ENCODE peak calls at places on chromosomes 1 and 21, in seven cellular contexts. Y is HFFc6, F is transverse colon, G is nephron progenitor cell, E is cardiac muscle cell, S is HFF-Myc, A is fibroblast of pulmonary artery. V is an unnamed sample.

GRCh38 chr1:43059640-43060574 is 101.2 kb upstream of the SLC2A1 start:
- DNase-seq in Y (no peak), F (no peak), G (no peak), E (no peak), S (no peak), A (no peak), V (no peak)

GRCh38 chr1:231844986-231845502 is 218.5 kb downstream of the DISC1 start:
- DNase-seq in Y (no peak), F (no peak), G (no peak), E (no peak), S (no peak), A (no peak), V (no peak)

GRCh38 chr21:33434770-33435360 is 31.7 kb downstream of the IFNGR2 start:
- DNase-seq in Y (peak), F (no peak), G (no peak), E (no peak), S (peak), A (peak), V (peak)

GRCh38 chr1:163170975-163171676 is 31.6 kb downstream of the RGS5 start:
- DNase-seq in Y (peak), F (no peak), G (no peak), E (no peak), S (peak), A (peak), V (no peak)

GRCh38 chr21:28016571-28016970 is 976.1 kb downstream of the LTN1 start:
- DNase-seq in Y (no peak), F (no peak), G (no peak), E (no peak), S (no peak), A (no peak), V (no peak)

GRCh38 chr1:184757891-184758290 is 3.2 kb upstream of the EDEM3 start:
- DNase-seq in Y (no peak), F (no peak), G (no peak), E (no peak), S (no peak), A (no peak), V (no peak)

GRCh38 chr1:193111641-193112090 is 6.5 kb upstream of the GLRX2 start:
- DNase-seq in Y (peak), F (peak), G (peak), E (peak), S (peak), A (peak), V (peak)

GRCh38 chr1:115810609-115811008 is 30.3 kb downstream of the NHLH2 start:
- DNase-seq in Y (no peak), F (no peak), G (no peak), E (no peak), S (no peak), A (no peak), V (no peak)

GRCh38 chr21:37915516-37915915 is 741 bp downstream of the KCNJ6 start:
- DNase-seq in Y (no peak), F (no peak), G (peak), E (peak), S (no peak), A (no peak), V (no peak)

GRCh38 chr21:46532080-46532479 is 72.8 kb downstream of the S100B start:
- DNase-seq in Y (no peak), F (no peak), G (no peak), E (no peak), S (no peak), A (no peak), V (no peak)

GRCh38 chr1:155322571-155322952 is 1.9 kb downstream of the RUSC1 start:
- DNase-seq in Y (peak), F (no peak), G (peak), E (peak), S (no peak), A (peak), V (no peak)

GRCh38 chr1:102186541-102186940 is 189.8 kb upstream of the OLFM3 start:
- DNase-seq in Y (no peak), F (no peak), G (no peak), E (no peak), S (no peak), A (no peak), V (no peak)

GRCh38 chr1:115706774-115707425 is 61.6 kb downstream of the CASQ2 start:
- DNase-seq in Y (peak), F (no peak), G (no peak), E (peak), S (no peak), A (peak), V (peak)

GRCh38 chr1:94597701-94598100 is 56.1 kb upstream of the F3 start:
- DNase-seq in Y (peak), F (no peak), G (no peak), E (no peak), S (no peak), A (peak), V (no peak)

GRCh38 chr1:182069028-182069466 is 7.5 kb upstream of the ZNF648 start:
- DNase-seq in Y (peak), F (peak), G (peak), E (peak), S (no peak), A (peak), V (no peak)

GRCh38 chr1:182575540-182576149 is 13.4 kb downstream of the RNASEL start:
- DNase-seq in Y (peak), F (no peak), G (no peak), E (no peak), S (no peak), A (peak), V (peak)

GRCh38 chr1:219271914-219272545 is 98.4 kb downstream of the LYPLAL1 start:
- DNase-seq in Y (no peak), F (no peak), G (no peak), E (no peak), S (no peak), A (no peak), V (no peak)

GRCh38 chr1:232678185-232678886 is 48.4 kb upstream of the SIPA1L2 start:
- DNase-seq in Y (no peak), F (peak), G (no peak), E (no peak), S (peak), A (no peak), V (no peak)

GRCh38 chr1:45050931-45051748 is 39.1 kb downstream of the UROD start:
- DNase-seq in Y (no peak), F (no peak), G (no peak), E (no peak), S (no peak), A (no peak), V (no peak)

GRCh38 chr1:78078358-78078757 is 32.6 kb downstream of the GIPC2 start:
- DNase-seq in Y (no peak), F (no peak), G (no peak), E (no peak), S (no peak), A (peak), V (no peak)

GRCh38 chr1:78304766-78305165 is 186.0 kb upstream of the PTGFR start:
- DNase-seq in Y (no peak), F (no peak), G (no peak), E (no peak), S (no peak), A (peak), V (no peak)

GRCh38 chr1:101820080-101820479 is 176.6 kb downstream of the OLFM3 start:
- DNase-seq in Y (peak), F (no peak), G (no peak), E (peak), S (no peak), A (peak), V (no peak)

GRCh38 chr1:23392125-23392855 is 22.7 kb upstream of the ZNF436 start:
- DNase-seq in Y (no peak), F (no peak), G (no peak), E (no peak), S (no peak), A (no peak), V (no peak)

GRCh38 chr1:10765734-10766478 is 30.5 kb downstream of the CASZ1 start:
- DNase-seq in Y (no peak), F (peak), G (no peak), E (no peak), S (no peak), A (no peak), V (no peak)

GRCh38 chr1:116115476-116115875 is 4.3 kb downstream of the MAB21L3 start:
- DNase-seq in Y (peak), F (no peak), G (no peak), E (no peak), S (no peak), A (peak), V (peak)

GRCh38 chr1:55870076-55870475 is 654.9 kb upstream of the USP24 start:
- DNase-seq in Y (no peak), F (no peak), G (no peak), E (no peak), S (no peak), A (no peak), V (no peak)

GRCh38 chr1:160680399-160680798 is 31.2 kb downstream of the CD48 start:
- DNase-seq in Y (no peak), F (no peak), G (no peak), E (no peak), S (no peak), A (no peak), V (no peak)

GRCh38 chr1:203304919-203305808 is at the start of gene BTG2:
- DNase-seq in Y (peak), F (peak), G (peak), E (peak), S (no peak), A (peak), V (peak)

GRCh38 chr1:5765997-5766913 is 226.0 kb downstream of the NPHP4 start:
- DNase-seq in Y (no peak), F (no peak), G (no peak), E (no peak), S (no peak), A (no peak), V (no peak)

GRCh38 chr1:186985889-186986491 is 157.2 kb downstream of the PLA2G4A start:
- DNase-seq in Y (peak), F (no peak), G (peak), E (peak), S (peak), A (peak), V (no peak)

GRCh38 chr1:244163131-244163530 is 112.0 kb downstream of the ZBTB18 start:
- DNase-seq in Y (peak), F (no peak), G (no peak), E (no peak), S (no peak), A (peak), V (no peak)

DNA sequence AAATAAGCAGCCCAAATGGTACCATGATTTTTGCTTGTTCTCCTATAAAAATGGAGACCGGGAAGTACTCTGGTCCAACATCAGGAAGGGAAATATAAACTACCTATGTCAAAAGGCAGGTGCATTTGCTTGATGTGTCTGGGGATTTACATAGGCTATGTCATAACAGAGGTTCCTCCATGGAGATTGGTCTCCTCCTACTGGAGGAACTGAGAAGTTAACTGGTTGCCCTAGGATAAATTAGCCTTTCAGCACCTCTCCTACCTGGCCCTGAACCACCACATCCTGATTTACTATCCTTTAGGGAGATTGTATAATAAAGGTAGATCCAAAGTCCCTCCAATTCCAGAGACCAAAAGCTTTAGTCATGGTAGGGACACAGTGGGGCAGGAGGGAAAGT is 1109.3 kb upstream of the B3GALT2 start:
- DNase-seq in Y (peak), F (no peak), G (peak), E (peak), S (no peak), A (peak), V (no peak)
- TF ChIP-seq CTCF in Y (peak), F (peak), G (peak), E (peak), S (peak), A (peak), V (no peak)

GRCh38 chr1:229217716-229218115 is 53.2 kb upstream of the RAB4A start:
- DNase-seq in Y (no peak), F (no peak), G (no peak), E (no peak), S (no peak), A (no peak), V (no peak)
- TF ChIP-seq CTCF in Y (no peak), F (no peak), G (no peak), E (no peak), S (peak), A (no peak), V (no peak)

GRCh38 chr1:183719976-183720497 is 66.9 kb upstream of the APOBEC4 start:
- DNase-seq in Y (no peak), F (no peak), G (no peak), E (no peak), S (no peak), A (peak), V (no peak)
- TF ChIP-seq CTCF in Y (no peak), F (no peak), G (no peak), E (no peak), S (no peak), A (no peak), V (no peak)

DNA sequence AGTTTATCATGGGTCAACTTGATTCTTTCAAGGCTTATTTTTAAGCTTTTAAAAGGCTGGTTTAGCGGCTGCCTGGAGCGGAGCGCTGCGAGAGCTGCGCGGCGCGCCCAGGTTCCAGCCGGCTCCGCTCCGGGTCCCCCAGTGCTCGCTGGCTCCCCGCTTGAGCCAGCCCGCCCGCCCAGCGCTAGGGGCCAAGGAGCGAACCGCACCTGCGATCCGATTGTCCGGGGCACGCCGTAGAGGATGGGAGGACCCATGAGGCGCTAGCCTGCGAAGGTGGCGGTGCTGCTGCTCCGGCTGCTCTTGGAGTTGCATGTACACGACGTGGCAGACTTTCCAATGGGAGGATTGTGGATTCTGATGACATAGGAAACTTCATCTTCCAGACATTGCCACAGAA is 9.9 kb upstream of the CFHR4 start:
- DNase-seq in Y (no peak), F (no peak), G (peak), E (peak), S (no peak), A (peak), V (no peak)
- TF ChIP-seq CTCF in Y (no peak), F (no peak), G (no peak), E (no peak), S (no peak), A (no peak), V (no peak)

GRCh38 chr21:23401278-23401677 is 2206.0 kb downstream of the MRPL39 start:
- DNase-seq in Y (no peak), F (no peak), G (no peak), E (peak), S (no peak), A (peak), V (no peak)
- TF ChIP-seq CTCF in Y (no peak), F (no peak), G (no peak), E (no peak), S (no peak), A (no peak), V (no peak)

GRCh38 chr1:229758101-229759036 is 132.3 kb downstream of the URB2 start:
- DNase-seq in Y (peak), F (no peak), G (no peak), E (no peak), S (no peak), A (no peak), V (no peak)

GRCh38 chr1:229753764-229754553 is 127.9 kb downstream of the URB2 start:
- DNase-seq in Y (no peak), F (peak), G (no peak), E (peak), S (no peak), A (no peak), V (no peak)

GRCh38 chr1:229759037-229759435 is 133.0 kb downstream of the URB2 start:
- DNase-seq in Y (peak), F (no peak), G (no peak), E (no peak), S (peak), A (no peak), V (peak)

GRCh38 chr1:229757226-229757625 is 131.2 kb downstream of the URB2 start:
- DNase-seq in Y (peak), F (no peak), G (no peak), E (no peak), S (no peak), A (no peak), V (no peak)

DNA sequence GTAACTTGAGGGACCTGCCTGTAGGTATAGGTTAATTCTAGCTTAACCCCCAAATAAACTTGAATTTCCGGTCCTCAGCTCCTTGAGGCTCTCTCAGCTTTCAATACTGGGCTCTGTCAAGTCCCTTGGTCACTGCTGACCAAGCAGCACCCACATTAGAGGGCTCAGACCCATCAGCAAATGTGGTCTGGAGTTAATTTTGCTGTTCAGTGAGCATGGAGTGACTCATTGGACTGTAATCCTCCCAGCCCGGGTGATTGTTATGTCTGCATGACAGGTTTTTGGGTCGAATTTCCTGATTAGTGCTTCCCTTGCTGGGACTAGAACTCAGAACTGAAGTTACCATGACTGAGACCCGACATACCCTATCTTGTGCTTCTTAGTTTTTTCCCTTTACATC is 130.6 kb downstream of the URB2 start:
- DNase-seq in Y (peak), F (no peak), G (no peak), E (no peak), S (peak), A (peak), V (peak)
- TF ChIP-seq CTCF in Y (no peak), F (no peak), G (no peak), E (no peak), S (no peak), A (no peak), V (no peak)

DNA sequence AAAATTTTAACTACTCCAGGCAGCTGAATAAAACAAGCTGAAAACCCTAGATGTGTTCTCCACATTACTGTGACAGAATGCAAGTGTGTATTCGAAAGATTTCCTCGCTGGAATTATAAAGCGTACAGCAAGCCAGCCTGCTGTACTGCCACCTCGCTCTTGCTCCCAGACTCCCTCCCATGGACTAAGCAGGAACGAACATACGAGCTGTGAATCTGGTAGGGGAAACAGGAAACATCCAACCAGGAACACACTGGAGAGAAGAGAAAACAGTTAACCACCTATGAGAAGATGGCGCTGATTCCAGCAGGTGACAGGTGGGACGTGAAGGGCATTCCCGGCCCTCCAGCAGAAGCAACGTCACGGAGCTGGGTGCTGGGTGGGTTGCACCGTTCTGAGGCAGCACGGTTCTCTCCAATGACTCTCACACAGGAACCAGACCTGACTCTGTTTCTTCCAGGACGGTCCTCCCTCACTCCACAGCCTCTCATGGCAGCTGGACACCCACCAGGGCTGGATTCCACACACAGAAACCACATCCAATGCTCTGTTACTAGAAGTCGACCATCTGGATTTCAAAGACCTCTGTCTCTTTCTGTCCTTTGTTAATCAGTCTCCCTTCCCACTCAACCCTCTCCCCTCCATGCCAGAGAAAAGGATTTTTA is 219.2 kb downstream of the RERE start:
- DNase-seq in Y (peak), F (peak), G (no peak), E (peak), S (no peak), A (peak), V (no peak)
- TF ChIP-seq CTCF in Y (peak), F (peak), G (no peak), E (peak), S (peak), A (peak), V (peak)

GRCh38 chr1:3349968-3350299 is 104.5 kb upstream of the ARHGEF16 start:
- DNase-seq in Y (no peak), F (no peak), G (no peak), E (no peak), S (no peak), A (no peak), V (no peak)

GRCh38 chr1:3350441-3351261 is 103.8 kb upstream of the ARHGEF16 start:
- DNase-seq in Y (no peak), F (no peak), G (no peak), E (peak), S (no peak), A (no peak), V (no peak)

GRCh38 chr1:3347257-3348020 is 107.0 kb upstream of the ARHGEF16 start:
- DNase-seq in Y (no peak), F (no peak), G (no peak), E (no peak), S (no peak), A (no peak), V (no peak)

GRCh38 chr1:3348196-3348865 is 106.1 kb upstream of the ARHGEF16 start:
- DNase-seq in Y (no peak), F (no peak), G (no peak), E (peak), S (no peak), A (no peak), V (no peak)

DNA sequence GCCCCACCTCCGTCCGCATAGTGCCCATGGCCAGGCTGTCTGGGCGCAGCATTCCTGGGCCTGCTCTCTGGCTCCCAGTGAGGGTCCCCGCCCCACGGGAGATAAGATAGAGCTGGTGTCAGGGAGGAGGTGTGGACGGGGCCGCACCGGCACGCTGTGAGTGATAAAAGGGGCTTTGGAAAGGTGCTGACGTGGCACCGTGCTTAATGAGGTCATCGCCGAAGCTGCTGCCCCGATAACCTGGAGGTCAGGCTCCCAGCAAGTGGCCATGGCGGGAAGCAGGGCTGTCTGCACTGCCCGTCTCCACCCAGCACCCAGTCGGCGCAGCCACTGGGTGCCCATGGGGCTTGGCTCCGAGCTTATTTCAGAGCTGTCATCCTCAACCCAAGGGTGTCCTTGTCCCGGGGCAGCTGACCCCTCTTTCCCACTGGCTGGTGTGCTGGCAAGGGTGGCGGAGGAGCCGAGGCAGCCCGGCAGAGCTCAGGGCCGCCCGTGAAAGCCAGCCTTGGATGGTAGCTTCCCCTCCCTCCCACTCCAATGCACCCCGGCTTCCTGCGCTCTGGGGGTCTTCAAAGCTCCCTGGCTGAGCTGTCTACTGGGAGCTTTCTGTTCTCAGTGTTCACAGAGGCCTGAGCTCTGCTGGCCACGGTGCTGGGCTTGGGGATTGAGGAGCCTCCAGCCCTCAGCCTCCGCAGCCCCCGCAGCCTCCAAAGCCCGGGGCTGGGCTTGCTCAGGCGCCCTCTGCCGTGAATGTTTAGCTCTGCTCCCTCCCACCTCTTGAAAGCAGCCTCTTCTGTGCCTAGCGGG is 105.1 kb upstream of the ARHGEF16 start:
- DNase-seq in Y (no peak), F (no peak), G (peak), E (peak), S (no peak), A (peak), V (no peak)
- TF ChIP-seq CTCF in Y (peak), F (no peak), G (peak), E (peak), S (peak), A (peak), V (no peak)

V was measured in AG09319.